ENCODE peak calls at places on chromosomes 1 and 21, in five cellular contexts. J is D721Med, T is A673, Q is IMR-90, U is GM13976. A is an unnamed sample.
A peak's percentile ranks its signal among the peaks of the same experiment; 100 is the strongest.

GRCh38 chr1:54950361-54951163 is 29.9 kb upstream of the TMEM61 start:
- DNase-seq in U (peak; percentile 77), T (peak; percentile 86), J (peak; percentile 63), Q (peak; percentile 84), A (peak; percentile 78)

GRCh38 chr1:97350662-97351061 is 570.2 kb downstream of the DPYD start:
- DNase-seq in Q (peak; percentile 91), T (no peak), J (no peak), U (no peak), A (no peak)

GRCh38 chr1:182602945-182603645 is 1.1 kb downstream of the RGS16 start:
- DNase-seq in J (no peak), Q (no peak), T (no peak), U (no peak), A (no peak)

GRCh38 chr1:68174173-68175113 is 57.9 kb downstream of the WLS start:
- DNase-seq in Q (peak; percentile 98), T (peak; percentile 60), J (no peak), U (no peak), A (no peak)

GRCh38 chr21:45226540-45227326 is 61.0 kb downstream of the POFUT2 start:
- DNase-seq in T (no peak), J (no peak), Q (peak; percentile 44), U (no peak), A (no peak)

GRCh38 chr1:146036241-146036989 is 14.9 kb upstream of the HJV start:
- DNase-seq in J (no peak), T (no peak), U (no peak), Q (no peak), A (no peak)

GRCh38 chr1:28750330-28750729 is 13.6 kb downstream of the YTHDF2 start:
- DNase-seq in T (no peak), Q (no peak), J (no peak), U (no peak), A (no peak)

GRCh38 chr1:177812144-177812543 is 157.7 kb downstream of the SEC16B start:
- DNase-seq in U (no peak), J (no peak), Q (no peak), T (no peak), A (no peak)

GRCh38 chr1:99218999-99219398 is 45.3 kb upstream of the PLPPR4 start:
- DNase-seq in Q (no peak), J (no peak), U (no peak), T (no peak), A (no peak)

GRCh38 chr21:44871576-44872265 is 1.8 kb downstream of the PTTG1IP start:
- DNase-seq in T (no peak), Q (peak; percentile 77), J (no peak), U (no peak), A (no peak)

GRCh38 chr1:163168053-163168452 is 34.7 kb downstream of the RGS5 start:
- DNase-seq in J (no peak), T (peak; percentile 97), Q (peak; percentile 96), U (no peak), A (no peak)

GRCh38 chr1:112769611-112770010 is 54.5 kb upstream of the PPM1J start:
- DNase-seq in Q (peak; percentile 27), J (no peak), T (no peak), U (no peak), A (no peak)

GRCh38 chr1:32786856-32787255 is 30.3 kb downstream of the YARS1 start:
- DNase-seq in T (peak; percentile 40), Q (no peak), J (no peak), U (no peak), A (no peak)

GRCh38 chr1:32783851-32784250 is 33.3 kb downstream of the YARS1 start:
- DNase-seq in U (no peak), J (no peak), Q (no peak), T (no peak), A (no peak)

GRCh38 chr1:32780628-32781267 is 36.4 kb downstream of the YARS1 start:
- DNase-seq in U (no peak), Q (no peak), T (no peak), J (no peak), A (no peak)

GRCh38 chr1:32782086-32782485 is 35.1 kb downstream of the YARS1 start:
- DNase-seq in T (peak; percentile 38), Q (no peak), J (no peak), U (no peak), A (no peak)

DNA sequence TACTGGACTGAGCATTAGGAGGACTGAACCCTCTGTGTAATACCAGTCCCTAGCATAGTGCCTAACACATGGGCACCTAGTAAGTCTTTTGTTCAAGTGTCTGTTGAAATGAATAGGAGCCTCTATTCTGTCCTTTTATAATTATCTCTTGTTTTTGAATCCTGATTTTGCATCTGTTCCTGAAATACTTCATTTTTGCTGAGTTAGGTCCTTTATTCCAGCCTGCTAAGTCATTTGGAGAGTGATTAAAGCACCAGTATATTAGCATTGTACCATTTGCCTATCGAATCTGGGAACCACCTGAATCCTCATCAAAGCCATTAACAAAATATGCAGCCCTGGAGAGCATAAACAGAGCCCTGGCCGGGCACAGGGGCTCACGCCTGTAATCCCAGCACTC is 32.3 kb downstream of the YARS1 start:
- DNase-seq in J (no peak), T (no peak), Q (no peak), U (no peak), A (no peak)
- TF ChIP-seq CTCF in J (no peak), T (no peak), Q (no peak), U (no peak), A (no peak)

GRCh38 chr1:70966018-70966638 is 81.5 kb downstream of the PTGER3 start:
- DNase-seq in J (no peak), T (peak; percentile 30), U (peak; percentile 13), Q (peak; percentile 0), A (no peak)
- TF ChIP-seq CTCF in J (peak; percentile 27), T (peak; percentile 47), U (no peak), Q (peak; percentile 28), A (peak; percentile 68)

DNA sequence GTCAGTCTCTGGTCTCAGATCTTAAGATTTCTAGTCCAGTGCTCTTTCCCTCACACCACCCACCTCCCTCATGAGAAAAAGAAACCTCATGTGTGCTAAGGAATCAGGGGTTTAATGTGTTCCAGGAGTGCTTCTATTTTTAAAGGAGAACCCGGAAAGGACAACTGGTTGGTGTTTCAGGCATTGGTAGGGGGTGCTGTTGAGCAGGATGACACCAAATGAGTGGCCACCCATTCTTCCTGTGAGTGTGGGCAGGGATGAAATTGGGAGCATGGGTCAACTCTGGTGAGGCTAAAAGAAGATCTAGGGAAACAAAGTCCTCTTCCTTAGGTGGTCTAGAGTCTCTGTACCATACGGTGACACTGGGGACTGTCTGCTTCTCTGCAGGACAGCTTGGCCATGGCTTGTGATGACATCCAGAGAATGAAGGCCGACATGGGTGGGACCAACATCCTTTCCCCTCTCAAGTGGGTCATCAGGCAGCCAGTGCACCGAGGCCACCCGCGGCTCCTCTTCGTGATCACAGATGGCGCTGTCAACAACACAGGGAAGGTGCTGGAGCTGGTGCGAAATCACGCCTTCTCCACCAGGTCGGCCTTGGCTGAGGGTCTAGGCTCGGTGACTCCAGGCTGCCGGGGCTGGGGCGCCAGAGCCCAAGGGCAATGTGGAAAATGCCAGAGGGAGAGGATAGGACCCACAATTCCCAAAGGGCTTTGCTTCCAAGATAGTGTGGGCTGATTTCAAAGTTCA is 39.3 kb downstream of the VWA5B1 start:
- DNase-seq in T (no peak), U (no peak), Q (no peak), J (no peak), A (no peak)
- TF ChIP-seq CTCF in T (peak; percentile 40), U (peak; percentile 18), Q (no peak), J (no peak), A (no peak)

DNA sequence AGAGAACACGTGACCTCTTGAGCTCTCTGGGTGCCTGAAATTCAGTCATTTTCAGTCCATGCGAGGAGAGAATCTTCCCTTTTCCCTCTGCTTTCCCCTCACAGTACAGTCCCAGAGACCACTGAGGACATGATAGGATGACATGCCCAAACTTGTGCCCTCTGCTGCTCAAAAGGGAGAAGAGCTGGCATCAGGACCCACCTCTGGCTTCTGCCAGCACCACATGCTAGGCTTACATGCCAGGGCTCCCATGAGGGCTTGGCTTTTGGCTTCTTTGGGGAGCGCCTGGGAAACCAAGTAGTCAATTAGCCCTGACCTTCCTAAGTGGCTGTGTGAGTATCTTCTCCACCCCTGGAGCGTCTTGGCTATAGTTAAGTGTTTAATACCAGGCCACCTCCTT is 13.8 kb upstream of the KCNQ4 start:
- DNase-seq in J (no peak), T (peak; percentile 21), Q (no peak), U (no peak), A (no peak)
- TF ChIP-seq CTCF in J (peak; percentile 36), T (peak; percentile 51), Q (peak; percentile 3), U (no peak), A (no peak)

GRCh38 chr21:36097427-36098230 is 27.8 kb downstream of the CBR1 start:
- DNase-seq in T (peak; percentile 78), U (peak; percentile 36), Q (no peak), J (no peak), A (no peak)
- TF ChIP-seq CTCF in T (no peak), U (no peak), Q (no peak), J (no peak), A (no peak)

DNA sequence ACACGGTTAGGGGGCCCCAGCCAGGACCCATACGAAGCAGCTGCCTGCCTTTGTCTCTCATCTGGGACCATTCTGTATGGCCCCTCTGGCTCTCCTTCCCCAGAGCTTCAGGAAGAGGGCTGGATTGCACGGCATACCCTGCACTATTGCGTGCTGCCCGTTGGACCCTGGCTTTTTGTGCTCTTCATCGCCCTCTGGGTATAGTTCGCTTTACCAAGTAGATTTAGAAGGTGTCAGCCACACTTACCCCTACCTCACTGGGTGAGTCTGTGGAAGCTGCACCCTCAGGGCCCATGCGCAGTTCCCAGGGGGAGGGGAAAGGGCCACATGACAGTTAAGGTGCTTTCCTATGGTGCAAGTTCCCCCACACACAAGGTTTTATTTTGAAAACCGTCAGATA is 7.2 kb downstream of the NAV1 start:
- DNase-seq in Q (no peak), T (peak; percentile 58), U (no peak), J (no peak), A (no peak)
- TF ChIP-seq CTCF in Q (peak; percentile 6), T (peak; percentile 47), U (no peak), J (peak; percentile 31), A (peak; percentile 12)

DNA sequence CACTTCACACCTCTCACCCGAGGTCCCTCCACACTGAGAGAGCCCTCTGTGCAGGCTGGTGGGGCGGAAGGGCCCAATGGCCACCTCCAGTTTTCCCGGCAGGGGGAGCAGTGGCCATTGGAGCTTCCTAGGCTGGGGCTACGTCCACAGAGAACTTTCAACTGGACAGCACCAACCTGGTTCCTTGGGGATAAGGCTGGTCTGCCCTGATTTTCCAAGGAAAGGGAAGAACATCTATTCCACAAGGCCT is 20.3 kb upstream of the LAPTM5 start:
- DNase-seq in U (no peak), T (no peak), J (no peak), Q (no peak), A (no peak)
- TF ChIP-seq CTCF in U (no peak), T (peak; percentile 40), J (peak; percentile 6), Q (peak; percentile 25), A (peak; percentile 48)

A was measured in type B pancreatic cell.